ENCODE peak calls at places on chromosomes 1 and 21, in eight cellular contexts. N is effector CD4-positive, alpha-beta T cell; F is PC-3; C is NCI-H1417; P is activated naive CD4-positive, alpha-beta T cell; Y is skeletal muscle cell; H is DMS79 treated with DMSO at 0.1 percent for 48 hours; T is stomach. M is an unnamed sample.
A peak's percentile ranks its signal among the peaks of the same experiment; 100 is the strongest.

GRCh38 chr1:84598846-84599741 is 24.9 kb upstream of the CTBS start:
- DNase-seq in N (no peak), F (peak; percentile 92), C (no peak), P (no peak), Y (peak; percentile 54), H (no peak), T (no peak), M (no peak)

GRCh38 chr1:15848929-15849774 is 1.6 kb downstream of the SPEN start:
- DNase-seq in N (peak; percentile 55), F (peak; percentile 83), C (peak; percentile 86), P (no peak), Y (peak; percentile 59), H (peak; percentile 89), T (peak; percentile 86), M (peak; percentile 15)

GRCh38 chr1:65440915-65441314 is 20.4 kb downstream of the LEPR start:
- DNase-seq in N (no peak), F (no peak), C (no peak), P (no peak), Y (no peak), H (no peak), T (no peak), M (no peak)

GRCh38 chr1:36696261-36696940 is 213.7 kb upstream of the CSF3R start:
- DNase-seq in N (no peak), F (no peak), C (no peak), P (no peak), Y (no peak), H (no peak), T (no peak), M (no peak)

GRCh38 chr1:53410100-53410541 is 49.1 kb upstream of the DMRTB1 start:
- DNase-seq in N (peak; percentile 34), F (no peak), C (no peak), P (no peak), Y (peak; percentile 32), H (no peak), T (no peak), M (peak; percentile 39)

GRCh38 chr1:59072017-59072947 is 224.6 kb upstream of the FGGY start:
- DNase-seq in N (no peak), F (peak; percentile 7), C (peak; percentile 38), P (no peak), Y (no peak), H (no peak), T (no peak), M (no peak)

GRCh38 chr21:36705679-36706481 is 7.0 kb downstream of the SIM2 start:
- DNase-seq in N (no peak), F (no peak), C (no peak), P (no peak), Y (no peak), H (no peak), T (no peak), M (no peak)

GRCh38 chr1:8426996-8427395 is 109.1 kb downstream of the SLC45A1 start:
- DNase-seq in N (no peak), F (no peak), C (no peak), P (no peak), Y (no peak), H (no peak), T (no peak), M (no peak)

M was measured in T-cell.